ENCODE peak calls at places on chromosomes 12 and 14, in seven cellular contexts. B is transverse colon, G is suprapubic skin, T is stomach, N is A549, U is HepG2, I is SK-N-SH. W is an unnamed sample.
A peak's percentile ranks its signal among the peaks of the same experiment; 100 is the strongest.

GRCh38 chr12:114241973-114242434 is 163.9 kb downstream of the TBX5 start:
- DNase-seq in U (no peak), G (no peak), I (no peak), N (no peak), B (no peak), T (no peak), W (no peak)

GRCh38 chr12:42583017-42583416 is 6.5 kb downstream of the PRICKLE1 start:
- DNase-seq in T (no peak), B (no peak), G (no peak), I (no peak), U (no peak), N (no peak), W (no peak)

GRCh38 chr12:4817813-4818212 is 91.9 kb upstream of the KCNA1 start:
- DNase-seq in G (no peak), I (no peak), N (no peak), T (no peak), U (no peak), B (no peak), W (no peak)

GRCh38 chr14:51511265-51511664 is 140.4 kb upstream of the FRMD6 start:
- DNase-seq in I (no peak), N (no peak), G (no peak), T (no peak), B (no peak), U (no peak), W (no peak)

GRCh38 chr12:49847161-49847560 is 4.3 kb upstream of the BCDIN3D start:
- DNase-seq in G (no peak), T (no peak), I (no peak), B (no peak), N (no peak), U (no peak), W (no peak)

GRCh38 chr12:46921048-46921753 is 95.4 kb upstream of the SLC38A4 start:
- DNase-seq in N (no peak), I (no peak), G (no peak), T (no peak), B (no peak), U (peak; percentile 20), W (no peak)

GRCh38 chr14:55711171-55711811 is 131.3 kb downstream of the KTN1 start:
- DNase-seq in B (no peak), T (no peak), U (no peak), I (no peak), G (no peak), N (no peak), W (no peak)

GRCh38 chr12:54000105-54000773 is at the start of gene HOXC9:
- DNase-seq in N (no peak), B (no peak), U (no peak), I (peak; percentile 75), T (no peak), G (no peak), W (no peak)

GRCh38 chr12:45557020-45557419 is 172.5 kb upstream of the ARID2 start:
- DNase-seq in B (no peak), N (no peak), G (no peak), T (no peak), I (no peak), U (no peak), W (no peak)

GRCh38 chr14:24310666-24311604 is at the start of gene LTB4R:
- DNase-seq in N (no peak), B (peak; percentile 79), U (no peak), G (peak; percentile 85), T (peak; percentile 86), I (no peak), W (no peak)

GRCh38 chr12:100293017-100293416 is 26.0 kb downstream of the SCYL2 start:
- DNase-seq in B (no peak), I (no peak), U (no peak), G (no peak), N (no peak), T (no peak), W (no peak)

GRCh38 chr14:75401356-75401755 is 26.5 kb upstream of the JDP2 start:
- DNase-seq in N (no peak), G (no peak), B (peak; percentile 57), U (no peak), I (no peak), T (no peak), W (peak; percentile 64)

GRCh38 chr12:115710104-115710564 is 567.4 kb downstream of the MED13L start:
- DNase-seq in G (no peak), I (no peak), B (peak; percentile 7), T (no peak), U (no peak), N (peak; percentile 7), W (peak; percentile 17)

GRCh38 chr12:117968084-117968789 is 553 bp downstream of the KSR2 start:
- DNase-seq in U (no peak), T (no peak), B (no peak), I (peak; percentile 46), N (no peak), G (no peak), W (no peak)

DNA sequence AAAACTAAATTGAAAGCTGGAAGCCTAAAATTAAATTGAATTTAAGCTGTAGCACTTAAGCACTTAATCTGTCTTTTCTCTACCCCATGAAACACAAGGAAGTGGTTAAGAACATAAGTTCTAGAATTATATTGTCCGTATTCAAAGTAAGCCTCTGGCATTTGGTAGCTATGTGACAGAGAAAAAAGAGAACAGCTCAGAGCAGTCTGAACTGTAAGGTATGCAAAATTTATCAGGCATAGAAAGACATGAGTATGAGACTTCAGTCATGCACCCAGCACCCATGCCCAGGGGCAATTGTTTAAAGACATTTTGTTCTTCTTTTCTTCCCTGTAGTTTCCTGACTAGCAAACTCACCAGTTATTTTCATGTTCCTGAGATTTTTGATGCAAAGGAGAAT is 116.7 kb downstream of the KCNMB4 start:
- DNase-seq in T (no peak), I (no peak), N (no peak), G (no peak), U (no peak), B (no peak), W (no peak)
- TF ChIP-seq EP300 in T (no peak), I (no peak), N (no peak), G (no peak), U (no peak), B (no peak), W (no peak)

GRCh38 chr12:89179245-89179644 is 173.1 kb downstream of the DUSP6 start:
- DNase-seq in B (no peak), I (no peak), G (no peak), N (no peak), T (no peak), U (no peak), W (no peak)

GRCh38 chr12:89181271-89181920 is 170.9 kb downstream of the DUSP6 start:
- DNase-seq in U (no peak), I (no peak), G (no peak), N (peak; percentile 12), T (no peak), B (no peak), W (no peak)

GRCh38 chr12:89180496-89180895 is 171.8 kb downstream of the DUSP6 start:
- DNase-seq in I (no peak), N (no peak), B (no peak), U (no peak), T (no peak), G (no peak), W (no peak)

GRCh38 chr12:89177802-89178201 is 174.5 kb downstream of the DUSP6 start:
- DNase-seq in B (no peak), T (no peak), N (no peak), I (no peak), G (no peak), U (no peak), W (no peak)

GRCh38 chr12:89179983-89180382 is 172.3 kb downstream of the DUSP6 start:
- DNase-seq in N (peak; percentile 31), T (no peak), G (peak; percentile 80), U (no peak), B (peak; percentile 15), I (peak; percentile 4), W (peak; percentile 95)
- TF ChIP-seq EP300 in N (peak; percentile 66), T (no peak), G (no peak), U (no peak), B (no peak), I (no peak), W (peak; percentile 64)

DNA sequence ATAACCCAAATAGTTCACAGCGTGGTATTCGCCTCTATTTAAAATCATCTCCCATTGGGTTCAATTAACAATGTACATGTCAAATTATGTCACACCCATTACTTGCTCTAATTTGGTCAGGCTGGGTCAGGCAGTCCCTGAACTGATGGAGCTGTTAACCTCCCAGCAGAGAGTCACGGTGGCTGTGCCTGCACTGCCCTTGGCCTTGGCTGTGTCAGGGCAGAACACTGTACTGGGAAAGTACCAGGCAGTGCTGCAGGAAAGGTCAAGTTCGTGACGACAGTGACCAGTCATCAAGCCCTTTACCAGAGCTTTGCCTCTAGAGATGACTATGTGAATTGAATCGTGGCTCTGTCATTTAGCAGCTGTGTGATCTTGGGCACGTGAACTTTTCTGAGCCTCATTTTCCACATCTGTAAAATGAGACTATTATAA is 100.0 kb downstream of the ARF6 start:
- DNase-seq in T (no peak), I (no peak), B (no peak), N (no peak), U (peak; percentile 86), G (no peak), W (no peak)
- TF ChIP-seq EP300 in T (no peak), I (no peak), B (no peak), N (peak; percentile 11), U (peak; percentile 40), G (no peak), W (no peak)

GRCh38 chr14:34699873-34700621 is 14.3 kb downstream of the CFL2 start:
- DNase-seq in U (peak; percentile 89), B (no peak), T (no peak), N (peak; percentile 65), I (peak; percentile 43), G (no peak), W (no peak)
- TF ChIP-seq EP300 in U (peak; percentile 66), B (no peak), T (no peak), N (peak; percentile 76), I (peak; percentile 39), G (no peak), W (no peak)

DNA sequence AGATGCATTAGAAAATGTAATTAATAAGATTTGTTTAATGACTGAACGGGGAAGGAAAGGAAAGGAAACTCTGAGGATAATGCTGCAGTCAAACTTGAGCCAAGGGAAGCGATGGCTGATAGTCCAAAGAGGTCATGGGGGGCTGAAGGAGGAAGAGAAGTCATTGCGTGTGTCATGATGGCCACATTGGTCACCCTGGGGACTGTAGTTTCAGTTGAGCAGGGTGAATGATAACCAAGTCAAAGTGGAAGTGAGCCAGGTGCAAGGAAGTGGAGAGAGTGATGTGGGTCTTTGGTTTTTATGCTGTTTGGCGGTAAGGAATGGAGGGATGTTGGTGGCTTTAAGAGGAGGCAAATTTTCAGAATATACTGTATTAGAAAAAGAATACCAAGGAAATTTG is 21.6 kb downstream of the C12orf75 start:
- DNase-seq in B (no peak), N (no peak), T (no peak), I (no peak), G (no peak), U (no peak), W (no peak)
- TF ChIP-seq EP300 in B (no peak), N (no peak), T (no peak), I (no peak), G (no peak), U (no peak), W (no peak)

W was measured in tibial nerve.